ENCODE peak calls at places on chromosomes 2 and 18, in nine cellular contexts. M is neuronal stem cell; H is brain microvascular endothelial cell; S is activated naive CD4-positive, alpha-beta T cell; T is lung microvascular endothelial cell; Y is M059J; I is nucleus accumbens; O is fibroblast of gingiva; F is kidney tubule cell. X is an unnamed sample.

GRCh38 chr2:217223222-217223930 is 363.5 kb upstream of the TNP1 start:
- DNase-seq in O (peak), F (peak), I (no peak), M (no peak), T (peak), S (no peak), H (peak), Y (peak), X (no peak)

GRCh38 chr2:200677721-200678532 is 92.1 kb downstream of the AOX1 start:
- DNase-seq in H (peak), S (no peak), M (no peak), T (no peak), Y (peak), I (no peak), O (peak), F (no peak), X (no peak)

GRCh38 chr2:224031358-224031970 is 7.6 kb downstream of the SERPINE2 start:
- DNase-seq in H (no peak), I (no peak), O (no peak), T (no peak), S (no peak), M (no peak), F (no peak), Y (no peak), X (no peak)

GRCh38 chr2:112906276-112906675 is 4.7 kb upstream of the IL37 start:
- DNase-seq in T (no peak), O (no peak), I (no peak), H (no peak), F (no peak), Y (no peak), S (no peak), M (no peak), X (no peak)

GRCh38 chr2:179900655-179901054 is 39.2 kb upstream of the ZNF385B start:
- DNase-seq in F (no peak), S (no peak), Y (no peak), T (no peak), M (no peak), H (no peak), I (no peak), O (no peak), X (no peak)

GRCh38 chr2:135800513-135801460 is 36.2 kb downstream of the LCT start:
- DNase-seq in O (no peak), T (no peak), M (no peak), I (no peak), Y (no peak), F (no peak), H (no peak), S (no peak), X (no peak)

GRCh38 chr2:18410543-18410942 is 149.9 kb downstream of the RDH14 start:
- DNase-seq in M (no peak), F (no peak), T (no peak), Y (no peak), S (no peak), I (no peak), O (no peak), H (no peak), X (no peak)

GRCh38 chr2:190765386-190766173 is 115.0 kb upstream of the GLS start:
- DNase-seq in Y (peak), O (peak), I (no peak), T (no peak), S (no peak), M (no peak), F (peak), H (peak), X (no peak)

GRCh38 chr2:33529771-33530481 is 53.5 kb downstream of the RASGRP3 start:
- DNase-seq in F (peak), O (peak), H (peak), S (no peak), T (peak), I (no peak), Y (peak), M (no peak), X (no peak)

GRCh38 chr18:68402784-68403183 is 312.1 kb downstream of the TMX3 start:
- DNase-seq in I (no peak), S (no peak), F (peak), T (no peak), Y (no peak), H (no peak), M (no peak), O (no peak), X (no peak)

GRCh38 chr2:201472411-201472810 is 20.9 kb downstream of the STRADB start:
- DNase-seq in O (no peak), F (no peak), T (no peak), Y (no peak), S (no peak), M (no peak), I (no peak), H (peak), X (no peak)

GRCh38 chr2:26034597-26035067 is 748 bp downstream of the RAB10 start:
- DNase-seq in S (no peak), Y (peak), F (no peak), T (peak), O (no peak), H (no peak), I (no peak), M (no peak), X (no peak)

GRCh38 chr18:52046842-52047241 is 293.2 kb upstream of the DCC start:
- DNase-seq in M (peak), F (no peak), Y (no peak), I (no peak), O (no peak), S (no peak), H (no peak), T (no peak), X (no peak)

GRCh38 chr2:74374509-74375205 is 5.5 kb downstream of the DCTN1 start:
- DNase-seq in Y (no peak), M (peak), T (peak), F (peak), H (peak), I (peak), O (peak), S (no peak), X (peak)

GRCh38 chr2:119697290-119698013 is 18.5 kb downstream of the TMEM177 start:
- DNase-seq in H (no peak), M (no peak), Y (no peak), S (no peak), T (no peak), O (no peak), F (no peak), I (no peak), X (no peak)

GRCh38 chr18:25125670-25126069 is 226.3 kb downstream of the ZNF521 start:
- DNase-seq in S (no peak), M (no peak), F (no peak), Y (no peak), I (no peak), H (no peak), O (peak), T (no peak), X (no peak)

GRCh38 chr2:234989183-234989701 is 37.4 kb downstream of the SH3BP4 start:
- DNase-seq in S (no peak), F (peak), T (peak), I (peak), H (no peak), M (no peak), O (no peak), Y (peak), X (peak)

GRCh38 chr18:52152036-52152435 is 188.0 kb upstream of the DCC start:
- DNase-seq in Y (peak), H (no peak), S (no peak), I (no peak), F (peak), T (no peak), O (no peak), M (no peak), X (no peak)

GRCh38 chr2:64406407-64406774 is 47.6 kb upstream of the LGALSL start:
- DNase-seq in H (no peak), S (no peak), T (no peak), O (no peak), F (no peak), Y (no peak), M (no peak), I (no peak), X (no peak)

GRCh38 chr2:114789989-114790388 is 347.5 kb downstream of the DPP10 start:
- DNase-seq in T (no peak), Y (no peak), F (no peak), H (no peak), O (no peak), M (no peak), S (no peak), I (no peak), X (no peak)

GRCh38 chr2:118046628-118047210 is 32.8 kb upstream of the CCDC93 start:
- DNase-seq in H (no peak), Y (peak), M (no peak), T (peak), I (no peak), O (peak), S (no peak), F (peak), X (no peak)

GRCh38 chr18:32442575-32442974 is 28.1 kb downstream of the GAREM1 start:
- DNase-seq in I (no peak), O (no peak), M (no peak), Y (no peak), T (no peak), H (no peak), S (no peak), F (no peak), X (no peak)

GRCh38 chr2:46328316-46328715 is 31.1 kb downstream of the EPAS1 start:
- DNase-seq in H (no peak), O (no peak), I (no peak), Y (peak), M (no peak), S (no peak), T (no peak), F (no peak), X (no peak)

GRCh38 chr18:28735731-28736130 is 558.8 kb upstream of the CDH2 start:
- DNase-seq in T (peak), Y (peak), H (peak), I (no peak), O (peak), S (no peak), M (no peak), F (peak), X (no peak)

GRCh38 chr2:60948926-60949579 is 67.7 kb downstream of the REL start:
- DNase-seq in H (no peak), T (peak), I (no peak), F (no peak), O (no peak), Y (peak), M (no peak), S (no peak), X (no peak)

GRCh38 chr18:58242435-58242834 is 198.4 kb downstream of the NEDD4L start:
- DNase-seq in S (no peak), Y (no peak), M (no peak), H (no peak), I (no peak), T (no peak), O (no peak), F (no peak), X (no peak)

GRCh38 chr2:9105601-9106337 is 100.8 kb upstream of the ASAP2 start:
- DNase-seq in F (no peak), Y (no peak), S (no peak), I (no peak), T (no peak), M (no peak), O (no peak), H (no peak), X (no peak)

GRCh38 chr2:111219734-111220505 is 99.2 kb downstream of the BCL2L11 start:
- DNase-seq in H (no peak), I (no peak), S (no peak), M (no peak), O (no peak), F (no peak), Y (peak), T (no peak), X (no peak)

GRCh38 chr2:187865025-187865424 is 310.8 kb upstream of the TFPI start:
- DNase-seq in F (no peak), S (no peak), T (no peak), O (no peak), H (no peak), M (no peak), I (no peak), Y (no peak), X (no peak)

GRCh38 chr2:46720592-46721185 is 194.9 kb downstream of the MCFD2 start:
- DNase-seq in Y (no peak), H (no peak), F (no peak), O (no peak), T (no peak), M (no peak), I (no peak), S (no peak), X (no peak)

GRCh38 chr2:53646788-53647187 is 120.8 kb upstream of the CHAC2 start:
- DNase-seq in Y (no peak), I (no peak), M (no peak), F (no peak), T (no peak), O (no peak), S (no peak), H (no peak), X (no peak)

GRCh38 chr2:235286624-235287368 is 207.0 kb upstream of the AGAP1 start:
- DNase-seq in O (peak), S (no peak), I (no peak), H (no peak), Y (no peak), F (peak), M (no peak), T (no peak), X (no peak)

GRCh38 chr2:181627545-181627944 is 29.4 kb downstream of the CERKL start:
- DNase-seq in S (no peak), H (peak), O (peak), F (no peak), M (no peak), Y (peak), T (no peak), I (no peak), X (no peak)

GRCh38 chr2:86778957-86779356 is 11.8 kb downstream of the CD8A start:
- DNase-seq in S (no peak), O (no peak), H (no peak), F (no peak), Y (no peak), I (no peak), T (no peak), M (no peak), X (no peak)

GRCh38 chr2:166361351-166362153 is 14.2 kb downstream of the SCN9A start:
- DNase-seq in M (no peak), I (no peak), T (peak), S (no peak), O (peak), F (peak), H (peak), Y (peak), X (no peak)

GRCh38 chr2:75290600-75291140 is 91.3 kb upstream of the TACR1 start:
- DNase-seq in S (no peak), I (no peak), O (peak), F (peak), Y (peak), M (no peak), H (no peak), T (no peak), X (peak)

GRCh38 chr2:175233135-175233719 is 51.7 kb upstream of the ATP5MC3 start:
- DNase-seq in M (no peak), Y (peak), S (no peak), O (peak), H (peak), F (peak), I (no peak), T (peak), X (no peak)

GRCh38 chr2:19579466-19579865 is 221.0 kb upstream of the OSR1 start:
- DNase-seq in S (no peak), H (no peak), Y (no peak), T (no peak), I (no peak), F (no peak), O (peak), M (no peak), X (no peak)

GRCh38 chr2:218991674-218992168 is 1.5 kb downstream of the CRYBA2 start:
- DNase-seq in S (no peak), I (no peak), O (no peak), T (peak), Y (peak), M (no peak), H (no peak), F (peak), X (no peak)

GRCh38 chr2:90069290-90069894 is 1377.9 kb downstream of the RPIA start:
- DNase-seq in T (peak), M (peak), Y (peak), F (peak), H (no peak), I (no peak), O (no peak), S (no peak), X (peak)

X was measured in head of caudate nucleus.